ENCODE peak calls at places on chromosome 18, in four cellular contexts. M, I, B and V are unnamed samples.

GRCh38 chr18:55206941-55207340 is 247.7 kb upstream of the CCDC68 start:
- DNase-seq in I (no peak), M (no peak), B (no peak), V (no peak)

GRCh38 chr18:77021075-77021474 is 111.5 kb downstream of the MBP start:
- DNase-seq in B (no peak), I (no peak), M (no peak), V (no peak)

GRCh38 chr18:59820663-59821062 is 79.1 kb upstream of the PMAIP1 start:
- DNase-seq in B (no peak), I (no peak), M (no peak), V (no peak)

GRCh38 chr18:78994531-78994930 is 14.9 kb downstream of the SALL3 start:
- DNase-seq in B (peak; percentile 72), I (no peak), M (no peak), V (no peak)

GRCh38 chr18:366466-367053 is 98.7 kb upstream of the THOC1 start:
- DNase-seq in M (no peak), B (no peak), I (no peak), V (no peak)

GRCh38 chr18:1676387-1676786 is 771.7 kb downstream of the ADCYAP1 start:
- DNase-seq in M (no peak), I (no peak), B (no peak), V (no peak)

GRCh38 chr18:57267368-57267767 is 85.0 kb upstream of the ST8SIA3 start:
- DNase-seq in I (no peak), B (no peak), M (no peak), V (no peak)

GRCh38 chr18:48689548-48689947 is 150.7 kb downstream of the CTIF start:
- DNase-seq in B (no peak), I (no peak), M (no peak), V (no peak)

GRCh38 chr18:74455386-74455785 is 1.7 kb downstream of the DIPK1C start:
- DNase-seq in M (no peak), B (no peak), I (no peak), V (no peak)

GRCh38 chr18:79853993-79854364 is 56.2 kb downstream of the KCNG2 start:
- DNase-seq in M (no peak), I (no peak), B (no peak), V (no peak)

GRCh38 chr18:48975817-48976649 is 25.3 kb upstream of the SMAD7 start:
- DNase-seq in M (no peak), I (peak; percentile 56), B (peak; percentile 91), V (peak; percentile 72)

GRCh38 chr18:76493213-76494107 is 1.6 kb downstream of the ZNF516 start:
- DNase-seq in B (peak; percentile 28), I (no peak), M (no peak), V (peak; percentile 53)